ENCODE peak calls at places on chromosome 10, in ten cellular contexts. One of them, this sample, is unnamed. For H3K4me1, the result is how much of the 10 kb centered on the place peaks cover.

GRCh38 chr10:80455461-80456345 is 1.6 kb downstream of the TSPAN14 start:
- DNase-seq in GM23338: no peak
- DNase-seq in neural progenitor cell: no peak
- DNase-seq in colonic mucosa: no peak
- DNase-seq in fibroblast of lung: no peak
- DNase-seq in cardiac muscle cell: no peak
- DNase-seq in endothelial cell of umbilical vein: peak
- DNase-seq in transverse colon: no peak
- DNase-seq in heart right ventricle: no peak
- DNase-seq in mammary epithelial cell: no peak
- DNase-seq in this sample: no peak

GRCh38 chr10:103666109-103666508 is 172.6 kb downstream of the NEURL1 start:
- DNase-seq in GM23338: peak
- DNase-seq in neural progenitor cell: no peak
- DNase-seq in colonic mucosa: peak
- DNase-seq in fibroblast of lung: peak
- DNase-seq in cardiac muscle cell: peak
- DNase-seq in endothelial cell of umbilical vein: no peak
- DNase-seq in transverse colon: no peak
- DNase-seq in heart right ventricle: no peak
- DNase-seq in mammary epithelial cell: no peak
- DNase-seq in this sample: peak

GRCh38 chr10:77877461-77878344 is 48.9 kb downstream of the DLG5 start:
- DNase-seq in GM23338: peak
- DNase-seq in neural progenitor cell: peak
- DNase-seq in colonic mucosa: no peak
- DNase-seq in fibroblast of lung: peak
- DNase-seq in cardiac muscle cell: peak
- DNase-seq in endothelial cell of umbilical vein: peak
- DNase-seq in transverse colon: peak
- DNase-seq in heart right ventricle: peak
- DNase-seq in mammary epithelial cell: peak
- DNase-seq in this sample: peak

GRCh38 chr10:62430881-62431280 is 56.7 kb downstream of the ZNF365 start:
- DNase-seq in GM23338: no peak
- DNase-seq in neural progenitor cell: no peak
- DNase-seq in colonic mucosa: no peak
- DNase-seq in fibroblast of lung: no peak
- DNase-seq in cardiac muscle cell: no peak
- DNase-seq in endothelial cell of umbilical vein: no peak
- DNase-seq in transverse colon: no peak
- DNase-seq in heart right ventricle: no peak
- DNase-seq in mammary epithelial cell: no peak
- DNase-seq in this sample: no peak

GRCh38 chr10:127979566-127979965 is 72.7 kb downstream of the PTPRE start:
- DNase-seq in GM23338: no peak
- DNase-seq in neural progenitor cell: no peak
- DNase-seq in colonic mucosa: no peak
- DNase-seq in fibroblast of lung: no peak
- DNase-seq in cardiac muscle cell: no peak
- DNase-seq in endothelial cell of umbilical vein: no peak
- DNase-seq in transverse colon: no peak
- DNase-seq in heart right ventricle: no peak
- DNase-seq in mammary epithelial cell: no peak
- DNase-seq in this sample: no peak

GRCh38 chr10:86258940-86259339 is 107.7 kb downstream of the GRID1 start:
- DNase-seq in GM23338: no peak
- DNase-seq in neural progenitor cell: no peak
- DNase-seq in colonic mucosa: no peak
- DNase-seq in fibroblast of lung: no peak
- DNase-seq in cardiac muscle cell: no peak
- DNase-seq in endothelial cell of umbilical vein: no peak
- DNase-seq in transverse colon: no peak
- DNase-seq in heart right ventricle: no peak
- DNase-seq in mammary epithelial cell: no peak
- DNase-seq in this sample: peak

GRCh38 chr10:59393349-59393748 is 31.0 kb upstream of the FAM13C start:
- DNase-seq in GM23338: no peak
- DNase-seq in neural progenitor cell: no peak
- DNase-seq in colonic mucosa: no peak
- DNase-seq in fibroblast of lung: peak
- DNase-seq in cardiac muscle cell: no peak
- DNase-seq in endothelial cell of umbilical vein: no peak
- DNase-seq in transverse colon: no peak
- DNase-seq in heart right ventricle: no peak
- DNase-seq in mammary epithelial cell: no peak
- DNase-seq in this sample: no peak

GRCh38 chr10:51188013-51188412 is 113.7 kb downstream of the PRKG1 start:
- DNase-seq in GM23338: no peak
- DNase-seq in neural progenitor cell: no peak
- DNase-seq in colonic mucosa: no peak
- DNase-seq in fibroblast of lung: no peak
- DNase-seq in cardiac muscle cell: no peak
- DNase-seq in endothelial cell of umbilical vein: no peak
- DNase-seq in transverse colon: no peak
- DNase-seq in heart right ventricle: no peak
- DNase-seq in mammary epithelial cell: no peak
- DNase-seq in this sample: no peak

GRCh38 chr10:124249812-124250432 is 156.5 kb upstream of the CHST15 start:
- DNase-seq in GM23338: peak
- DNase-seq in neural progenitor cell: peak
- DNase-seq in colonic mucosa: no peak
- DNase-seq in fibroblast of lung: no peak
- DNase-seq in cardiac muscle cell: no peak
- DNase-seq in endothelial cell of umbilical vein: no peak
- DNase-seq in transverse colon: peak
- DNase-seq in heart right ventricle: no peak
- DNase-seq in mammary epithelial cell: no peak
- DNase-seq in this sample: peak

GRCh38 chr10:54203426-54203825 is 597.6 kb downstream of the PCDH15 start:
- DNase-seq in GM23338: no peak
- DNase-seq in neural progenitor cell: no peak
- DNase-seq in colonic mucosa: no peak
- DNase-seq in fibroblast of lung: no peak
- DNase-seq in cardiac muscle cell: no peak
- DNase-seq in endothelial cell of umbilical vein: no peak
- DNase-seq in transverse colon: no peak
- DNase-seq in heart right ventricle: no peak
- DNase-seq in mammary epithelial cell: no peak
- DNase-seq in this sample: no peak

GRCh38 chr10:75462865-75463264 is 31.4 kb downstream of the LRMDA start:
- DNase-seq in GM23338: peak
- DNase-seq in neural progenitor cell: no peak
- DNase-seq in colonic mucosa: no peak
- DNase-seq in fibroblast of lung: no peak
- DNase-seq in cardiac muscle cell: no peak
- DNase-seq in endothelial cell of umbilical vein: no peak
- DNase-seq in transverse colon: no peak
- DNase-seq in heart right ventricle: no peak
- DNase-seq in mammary epithelial cell: no peak
- DNase-seq in this sample: no peak

GRCh38 chr10:30210296-30210695 is 138.8 kb downstream of the MTPAP start:
- DNase-seq in GM23338: no peak
- DNase-seq in neural progenitor cell: no peak
- DNase-seq in colonic mucosa: no peak
- DNase-seq in fibroblast of lung: no peak
- DNase-seq in cardiac muscle cell: no peak
- DNase-seq in endothelial cell of umbilical vein: no peak
- DNase-seq in transverse colon: no peak
- DNase-seq in heart right ventricle: no peak
- DNase-seq in mammary epithelial cell: no peak
- DNase-seq in this sample: no peak

GRCh38 chr10:30215631-30216030 is 133.4 kb downstream of the MTPAP start:
- DNase-seq in GM23338: peak
- DNase-seq in neural progenitor cell: no peak
- DNase-seq in colonic mucosa: no peak
- DNase-seq in fibroblast of lung: no peak
- DNase-seq in cardiac muscle cell: peak
- DNase-seq in endothelial cell of umbilical vein: no peak
- DNase-seq in transverse colon: no peak
- DNase-seq in heart right ventricle: peak
- DNase-seq in mammary epithelial cell: no peak
- DNase-seq in this sample: no peak

GRCh38 chr10:30216811-30217210 is 132.3 kb downstream of the MTPAP start:
- DNase-seq in GM23338: no peak
- DNase-seq in neural progenitor cell: no peak
- DNase-seq in colonic mucosa: no peak
- DNase-seq in fibroblast of lung: no peak
- DNase-seq in cardiac muscle cell: no peak
- DNase-seq in endothelial cell of umbilical vein: no peak
- DNase-seq in transverse colon: no peak
- DNase-seq in heart right ventricle: no peak
- DNase-seq in mammary epithelial cell: no peak
- DNase-seq in this sample: no peak

GRCh38 chr10:30219977-30220751 is 128.9 kb downstream of the MTPAP start:
- DNase-seq in GM23338: no peak
- DNase-seq in neural progenitor cell: peak
- DNase-seq in colonic mucosa: no peak
- DNase-seq in fibroblast of lung: peak
- DNase-seq in cardiac muscle cell: peak
- DNase-seq in endothelial cell of umbilical vein: peak
- DNase-seq in transverse colon: no peak
- DNase-seq in heart right ventricle: no peak
- DNase-seq in mammary epithelial cell: peak
- DNase-seq in this sample: no peak

GRCh38 chr10:30215131-30215530 is 133.9 kb downstream of the MTPAP start:
- DNase-seq in GM23338: no peak
- DNase-seq in neural progenitor cell: no peak
- DNase-seq in colonic mucosa: no peak
- DNase-seq in fibroblast of lung: no peak
- DNase-seq in cardiac muscle cell: peak
- DNase-seq in endothelial cell of umbilical vein: no peak
- DNase-seq in transverse colon: no peak
- DNase-seq in heart right ventricle: no peak
- DNase-seq in mammary epithelial cell: no peak
- DNase-seq in this sample: no peak
- TF ChIP-seq CTCF in GM23338: no peak
- TF ChIP-seq CTCF in neural progenitor cell: no peak
- TF ChIP-seq CTCF in colonic mucosa: no peak
- TF ChIP-seq CTCF in fibroblast of lung: no peak
- TF ChIP-seq CTCF in cardiac muscle cell: no peak
- TF ChIP-seq CTCF in endothelial cell of umbilical vein: no peak
- TF ChIP-seq CTCF in transverse colon: no peak
- TF ChIP-seq CTCF in heart right ventricle: no peak
- TF ChIP-seq CTCF in mammary epithelial cell: no peak
- TF ChIP-seq CTCF in this sample: no peak

GRCh38 chr10:6272126-6272525 is 69.4 kb downstream of the PFKFB3 start:
- DNase-seq in GM23338: no peak
- DNase-seq in neural progenitor cell: no peak
- DNase-seq in colonic mucosa: no peak
- DNase-seq in fibroblast of lung: no peak
- DNase-seq in cardiac muscle cell: no peak
- DNase-seq in endothelial cell of umbilical vein: no peak
- DNase-seq in transverse colon: no peak
- DNase-seq in heart right ventricle: no peak
- DNase-seq in mammary epithelial cell: no peak
- DNase-seq in this sample: no peak

GRCh38 chr10:6269953-6270867 is 67.5 kb downstream of the PFKFB3 start:
- DNase-seq in GM23338: no peak
- DNase-seq in neural progenitor cell: no peak
- DNase-seq in colonic mucosa: peak
- DNase-seq in fibroblast of lung: no peak
- DNase-seq in cardiac muscle cell: no peak
- DNase-seq in endothelial cell of umbilical vein: no peak
- DNase-seq in transverse colon: peak
- DNase-seq in heart right ventricle: no peak
- DNase-seq in mammary epithelial cell: peak
- DNase-seq in this sample: no peak

GRCh38 chr10:6273351-6273750 is 70.6 kb downstream of the PFKFB3 start:
- DNase-seq in GM23338: no peak
- DNase-seq in neural progenitor cell: no peak
- DNase-seq in colonic mucosa: no peak
- DNase-seq in fibroblast of lung: no peak
- DNase-seq in cardiac muscle cell: no peak
- DNase-seq in endothelial cell of umbilical vein: no peak
- DNase-seq in transverse colon: no peak
- DNase-seq in heart right ventricle: no peak
- DNase-seq in mammary epithelial cell: no peak
- DNase-seq in this sample: no peak

GRCh38 chr10:6270951-6271350 is 68.2 kb downstream of the PFKFB3 start:
- DNase-seq in GM23338: no peak
- DNase-seq in neural progenitor cell: no peak
- DNase-seq in colonic mucosa: no peak
- DNase-seq in fibroblast of lung: no peak
- DNase-seq in cardiac muscle cell: no peak
- DNase-seq in endothelial cell of umbilical vein: no peak
- DNase-seq in transverse colon: no peak
- DNase-seq in heart right ventricle: no peak
- DNase-seq in mammary epithelial cell: no peak
- DNase-seq in this sample: no peak

GRCh38 chr10:6271663-6272062 is 68.9 kb downstream of the PFKFB3 start:
- DNase-seq in GM23338: no peak
- DNase-seq in neural progenitor cell: no peak
- DNase-seq in colonic mucosa: no peak
- DNase-seq in fibroblast of lung: no peak
- DNase-seq in cardiac muscle cell: no peak
- DNase-seq in endothelial cell of umbilical vein: no peak
- DNase-seq in transverse colon: no peak
- DNase-seq in heart right ventricle: no peak
- DNase-seq in mammary epithelial cell: no peak
- DNase-seq in this sample: no peak
- H3K27ac ChIP-seq in GM23338: no peak
- H3K27ac ChIP-seq in neural progenitor cell: no peak
- H3K27ac ChIP-seq in colonic mucosa: no peak
- H3K27ac ChIP-seq in fibroblast of lung: no peak
- H3K27ac ChIP-seq in cardiac muscle cell: peak
- H3K27ac ChIP-seq in endothelial cell of umbilical vein: no peak
- H3K27ac ChIP-seq in transverse colon: peak
- H3K27ac ChIP-seq in heart right ventricle: no peak
- H3K27ac ChIP-seq in mammary epithelial cell: no peak
- H3K27ac ChIP-seq in this sample: no peak

GRCh38 chr10:91555455-91555854 is 77.4 kb downstream of the PPP1R3C start:
- DNase-seq in GM23338: no peak
- DNase-seq in neural progenitor cell: no peak
- DNase-seq in colonic mucosa: no peak
- DNase-seq in fibroblast of lung: no peak
- DNase-seq in cardiac muscle cell: no peak
- DNase-seq in endothelial cell of umbilical vein: no peak
- DNase-seq in transverse colon: no peak
- DNase-seq in heart right ventricle: no peak
- DNase-seq in mammary epithelial cell: peak
- DNase-seq in this sample: no peak
- H3K4me1 ChIP-seq in GM23338: under half
- H3K4me1 ChIP-seq in neural progenitor cell: under half
- H3K4me1 ChIP-seq in colonic mucosa: under half
- H3K4me1 ChIP-seq in fibroblast of lung: under half
- H3K4me1 ChIP-seq in cardiac muscle cell: under half
- H3K4me1 ChIP-seq in endothelial cell of umbilical vein: under half
- H3K4me1 ChIP-seq in transverse colon: under half
- H3K4me1 ChIP-seq in heart right ventricle: under half
- H3K4me1 ChIP-seq in mammary epithelial cell: under half
- H3K4me1 ChIP-seq in this sample: under half

DNA sequence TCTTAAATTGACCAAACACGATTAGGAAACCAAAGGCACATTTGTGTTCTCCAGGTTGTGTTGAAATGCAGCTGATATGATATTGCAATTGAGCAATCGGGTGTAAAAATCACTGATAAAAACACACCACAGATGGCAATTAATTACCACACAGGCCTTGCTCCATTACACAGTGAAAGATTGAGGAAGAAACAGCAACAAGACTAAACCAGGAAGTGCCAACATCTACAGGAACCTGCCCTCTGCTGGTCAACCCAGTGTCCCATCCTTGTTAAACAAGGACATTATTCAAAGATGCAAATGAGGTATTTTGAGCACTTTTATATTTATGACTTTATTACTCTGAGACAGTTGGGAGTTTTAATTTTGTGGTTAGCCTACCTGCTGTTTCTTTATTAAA is 765.6 kb upstream of the GHITM start:
- DNase-seq in GM23338: peak
- DNase-seq in neural progenitor cell: peak
- DNase-seq in colonic mucosa: no peak
- DNase-seq in fibroblast of lung: no peak
- DNase-seq in cardiac muscle cell: peak
- DNase-seq in endothelial cell of umbilical vein: peak
- DNase-seq in transverse colon: no peak
- DNase-seq in heart right ventricle: no peak
- DNase-seq in mammary epithelial cell: peak
- DNase-seq in this sample: peak
- TF ChIP-seq CTCF in GM23338: peak
- TF ChIP-seq CTCF in neural progenitor cell: peak
- TF ChIP-seq CTCF in colonic mucosa: no peak
- TF ChIP-seq CTCF in fibroblast of lung: no peak
- TF ChIP-seq CTCF in cardiac muscle cell: peak
- TF ChIP-seq CTCF in endothelial cell of umbilical vein: peak
- TF ChIP-seq CTCF in transverse colon: no peak
- TF ChIP-seq CTCF in heart right ventricle: no peak
- TF ChIP-seq CTCF in mammary epithelial cell: peak
- TF ChIP-seq CTCF in this sample: peak